ENCODE peak calls at places on chromosomes 7 and 10, in ten cellular contexts. L is A549; N is OCI-LY7; R is non-pigmented ciliary epithelial cell; S is NCI-H1105 treated with DMSO at 0.1 percent for 48 hours; G is stimulated activated CD4-positive, alpha-beta T cell treated with anti-CD3 and anti-CD28 coated beads, Interleukin-2, amount 100 ng/mL, for 48 hours; F is foreskin fibroblast; Z is HCT116; A is tibial nerve; C is Peyer's patch. O is an unnamed sample.

GRCh38 chr10:116742367-116743265 is at the start of gene HSPA12A:
- DNase-seq in L (peak), N (no peak), R (peak), S (peak), G (peak), F (peak), Z (peak), A (peak), C (peak), O (peak)

GRCh38 chr7:103912906-103913610 is 76.4 kb downstream of the RELN start:
- DNase-seq in L (no peak), N (no peak), R (no peak), S (no peak), G (no peak), F (no peak), Z (no peak), A (no peak), C (no peak), O (no peak)

GRCh38 chr7:121339082-121339481 is 10.3 kb downstream of the WNT16 start:
- DNase-seq in L (no peak), N (no peak), R (no peak), S (no peak), G (no peak), F (no peak), Z (no peak), A (no peak), C (no peak), O (no peak)

GRCh38 chr10:100516847-100517246 is 2.8 kb downstream of the SEC31B start:
- DNase-seq in L (peak), N (no peak), R (no peak), S (no peak), G (no peak), F (peak), Z (no peak), A (no peak), C (no peak), O (no peak)

GRCh38 chr7:81333536-81333935 is 414.7 kb upstream of the SEMA3C start:
- DNase-seq in L (no peak), N (no peak), R (no peak), S (no peak), G (no peak), F (peak), Z (no peak), A (no peak), C (no peak), O (no peak)

GRCh38 chr10:51832652-51833383 is 133.4 kb upstream of the CSTF2T start:
- DNase-seq in L (peak), N (no peak), R (peak), S (no peak), G (peak), F (peak), Z (peak), A (no peak), C (no peak), O (peak)

GRCh38 chr7:106326594-106327537 is 42.1 kb upstream of the NAMPT start:
- DNase-seq in L (no peak), N (no peak), R (no peak), S (no peak), G (no peak), F (peak), Z (no peak), A (no peak), C (no peak), O (no peak)

GRCh38 chr10:75765705-75766104 is 334.3 kb downstream of the LRMDA start:
- DNase-seq in L (no peak), N (no peak), R (no peak), S (no peak), G (no peak), F (no peak), Z (no peak), A (no peak), C (no peak), O (no peak)

GRCh38 chr10:112634096-112634830 is 187.2 kb downstream of the VTI1A start:
- DNase-seq in L (no peak), N (no peak), R (no peak), S (no peak), G (no peak), F (peak), Z (no peak), A (no peak), C (no peak), O (no peak)

GRCh38 chr7:30493231-30493630 is 11.4 kb downstream of the GGCT start:
- DNase-seq in L (no peak), N (no peak), R (no peak), S (no peak), G (no peak), F (no peak), Z (no peak), A (no peak), C (no peak), O (no peak)

GRCh38 chr10:100654835-100655759 is 90.3 kb upstream of the PAX2 start:
- DNase-seq in L (no peak), N (no peak), R (no peak), S (peak), G (no peak), F (peak), Z (no peak), A (no peak), C (no peak), O (no peak)

GRCh38 chr7:42984137-42984536 is 52.0 kb downstream of the MRPL32 start:
- DNase-seq in L (no peak), N (no peak), R (no peak), S (no peak), G (no peak), F (no peak), Z (no peak), A (no peak), C (no peak), O (no peak)

GRCh38 chr10:118734477-118734876 is 20.3 kb downstream of the CACUL1 start:
- DNase-seq in L (no peak), N (no peak), R (no peak), S (no peak), G (no peak), F (no peak), Z (no peak), A (no peak), C (no peak), O (no peak)

GRCh38 chr7:21450876-21451275 is 23.0 kb downstream of the SP4 start:
- DNase-seq in L (no peak), N (no peak), R (no peak), S (no peak), G (no peak), F (no peak), Z (no peak), A (no peak), C (no peak), O (no peak)

GRCh38 chr7:129434846-129435318 is 650 bp downstream of the STRIP2 start:
- DNase-seq in L (no peak), N (no peak), R (no peak), S (peak), G (no peak), F (peak), Z (no peak), A (no peak), C (no peak), O (no peak)

GRCh38 chr10:43305881-43306280 is 39.0 kb upstream of the RASGEF1A start:
- DNase-seq in L (peak), N (no peak), R (no peak), S (no peak), G (no peak), F (peak), Z (no peak), A (no peak), C (no peak), O (peak)

GRCh38 chr10:31867646-31868045 is 61.0 kb downstream of the ARHGAP12 start:
- DNase-seq in L (peak), N (no peak), R (no peak), S (no peak), G (no peak), F (peak), Z (no peak), A (no peak), C (no peak), O (peak)

GRCh38 chr10:122121059-122121458 is 132.1 kb downstream of the TACC2 start:
- DNase-seq in L (no peak), N (no peak), R (no peak), S (no peak), G (no peak), F (no peak), Z (no peak), A (no peak), C (no peak), O (no peak)

GRCh38 chr10:117942261-117942660 is 104.5 kb downstream of the RAB11FIP2 start:
- DNase-seq in L (no peak), N (no peak), R (no peak), S (no peak), G (no peak), F (no peak), Z (no peak), A (no peak), C (no peak), O (peak)

GRCh38 chr10:59905066-59905734 is 1.2 kb downstream of the CCDC6 start:
- DNase-seq in L (no peak), N (peak), R (no peak), S (no peak), G (no peak), F (peak), Z (no peak), A (no peak), C (peak), O (no peak)

GRCh38 chr7:114910787-114911186 is 11.1 kb upstream of the MDFIC start:
- DNase-seq in L (no peak), N (no peak), R (no peak), S (no peak), G (no peak), F (no peak), Z (no peak), A (no peak), C (no peak), O (no peak)

GRCh38 chr7:116713918-116714317 is 41.9 kb downstream of the MET start:
- DNase-seq in L (no peak), N (no peak), R (no peak), S (no peak), G (no peak), F (peak), Z (no peak), A (no peak), C (no peak), O (peak)

GRCh38 chr7:26343320-26343832 is 51.7 kb downstream of the SNX10 start:
- DNase-seq in L (no peak), N (no peak), R (no peak), S (no peak), G (no peak), F (no peak), Z (no peak), A (no peak), C (no peak), O (no peak)

GRCh38 chr7:94908204-94909022 is 1.0 kb downstream of the PPP1R9A start:
- DNase-seq in L (peak), N (no peak), R (no peak), S (peak), G (no peak), F (peak), Z (peak), A (peak), C (peak), O (no peak)

GRCh38 chr10:12473491-12473890 is 124.1 kb downstream of the CAMK1D start:
- DNase-seq in L (no peak), N (no peak), R (no peak), S (no peak), G (no peak), F (no peak), Z (no peak), A (no peak), C (no peak), O (no peak)

GRCh38 chr10:62264702-62265436 is 3.8 kb downstream of the RTKN2 start:
- DNase-seq in L (peak), N (peak), R (peak), S (no peak), G (no peak), F (peak), Z (peak), A (no peak), C (no peak), O (peak)

GRCh38 chr7:149724661-149725425 is 48.5 kb downstream of the ZNF467 start:
- DNase-seq in L (no peak), N (no peak), R (no peak), S (no peak), G (no peak), F (no peak), Z (no peak), A (no peak), C (peak), O (no peak)

GRCh38 chr10:91709394-91709798 is 76.5 kb upstream of the PPP1R3C start:
- DNase-seq in L (no peak), N (no peak), R (no peak), S (peak), G (no peak), F (peak), Z (no peak), A (no peak), C (no peak), O (no peak)

GRCh38 chr7:27782849-27783248 is 42.9 kb downstream of the TAX1BP1 start:
- DNase-seq in L (no peak), N (no peak), R (no peak), S (no peak), G (no peak), F (no peak), Z (no peak), A (no peak), C (no peak), O (peak)

GRCh38 chr7:17948503-17949238 is 8.4 kb upstream of the SNX13 start:
- DNase-seq in L (no peak), N (no peak), R (no peak), S (no peak), G (no peak), F (peak), Z (no peak), A (no peak), C (no peak), O (peak)

GRCh38 chr10:102188298-102188940 is 36.2 kb downstream of the NOLC1 start:
- DNase-seq in L (no peak), N (no peak), R (no peak), S (no peak), G (no peak), F (no peak), Z (no peak), A (no peak), C (peak), O (no peak)

GRCh38 chr7:94882891-94883290 is 24.5 kb upstream of the PPP1R9A start:
- DNase-seq in L (no peak), N (no peak), R (no peak), S (no peak), G (no peak), F (no peak), Z (no peak), A (no peak), C (no peak), O (no peak)

GRCh38 chr10:43284341-43284910 is 17.6 kb upstream of the RASGEF1A start:
- DNase-seq in L (peak), N (peak), R (no peak), S (no peak), G (no peak), F (no peak), Z (no peak), A (no peak), C (no peak), O (no peak)

GRCh38 chr7:36404639-36405408 is 15.2 kb downstream of the ANLN start:
- DNase-seq in L (no peak), N (no peak), R (no peak), S (no peak), G (no peak), F (no peak), Z (no peak), A (no peak), C (no peak), O (no peak)

GRCh38 chr10:121092341-121093099 is 241.4 kb downstream of the WDR11 start:
- DNase-seq in L (peak), N (no peak), R (no peak), S (no peak), G (no peak), F (no peak), Z (no peak), A (peak), C (no peak), O (no peak)

GRCh38 chr7:16129431-16130126 is 291.8 kb downstream of the CRPPA start:
- DNase-seq in L (peak), N (no peak), R (peak), S (peak), G (no peak), F (peak), Z (peak), A (no peak), C (no peak), O (peak)

O was measured in stromal cell of bone marrow.